ENCODE peak calls at places on chromosomes 5 and 9, in eight cellular contexts. C is transverse colon, H is upper lobe of left lung, B is suprapubic skin, T is A549, Y is GM12878, J is esophagus muscularis mucosa, W is stomach. U is an unnamed sample.
A peak's percentile ranks its signal among the peaks of the same experiment; 100 is the strongest.

GRCh38 chr9:107895524-107896001 is 406.0 kb upstream of the KLF4 start:
- DNase-seq in H (no peak), T (no peak), W (no peak), Y (no peak), B (no peak), J (peak; percentile 81), C (no peak), U (no peak)

GRCh38 chr5:137858223-137858916 is 9.3 kb upstream of the MYOT start:
- DNase-seq in T (no peak), W (no peak), H (no peak), C (no peak), J (no peak), Y (peak; percentile 58), B (no peak), U (no peak)

GRCh38 chr5:108295588-108296368 is 86.1 kb downstream of the FBXL17 start:
- DNase-seq in J (no peak), T (no peak), B (no peak), Y (no peak), H (no peak), W (no peak), C (no peak), U (no peak)

GRCh38 chr5:37932450-37932849 is 92.6 kb upstream of the GDNF start:
- DNase-seq in J (no peak), B (no peak), T (no peak), W (no peak), C (no peak), Y (no peak), H (no peak), U (no peak)

GRCh38 chr5:176659440-176659839 is 12.2 kb downstream of the TSPAN17 start:
- DNase-seq in C (no peak), T (no peak), H (no peak), W (no peak), J (no peak), Y (no peak), B (no peak), U (no peak)

GRCh38 chr9:90114641-90115040 is 509.8 kb downstream of the GADD45G start:
- DNase-seq in H (no peak), Y (no peak), T (no peak), J (no peak), B (no peak), C (no peak), W (no peak), U (no peak)

GRCh38 chr5:104764197-104764596 is 1201.6 kb upstream of the NUDT12 start:
- DNase-seq in C (no peak), T (no peak), W (no peak), B (no peak), J (no peak), Y (no peak), H (no peak), U (no peak)

GRCh38 chr5:179974281-179974945 is 66.7 kb upstream of the TBC1D9B start:
- DNase-seq in J (no peak), H (no peak), B (no peak), T (no peak), C (no peak), W (no peak), Y (no peak), U (no peak)

GRCh38 chr9:131095666-131096489 is 453 bp upstream of the AIF1L start:
- DNase-seq in W (peak; percentile 31), T (peak; percentile 81), H (peak; percentile 87), C (no peak), B (no peak), J (no peak), Y (no peak), U (no peak)

GRCh38 chr5:58452566-58453258 is 7.2 kb downstream of the PLK2 start:
- DNase-seq in B (no peak), W (no peak), Y (no peak), T (no peak), C (no peak), H (no peak), J (no peak), U (no peak)

GRCh38 chr5:169131944-169132343 is 169.0 kb downstream of the SLIT3 start:
- DNase-seq in C (no peak), B (no peak), Y (no peak), H (no peak), T (no peak), J (no peak), W (no peak), U (no peak)

GRCh38 chr5:62533597-62533996 is 45.0 kb upstream of the LRRC70 start:
- DNase-seq in Y (no peak), B (no peak), W (no peak), T (no peak), C (no peak), H (no peak), J (no peak), U (no peak)
- H3K4me1 ChIP-seq in Y (no peaks in the 10 kb centered on the region), B (no peaks in the 10 kb centered on the region), W (no peaks in the 10 kb centered on the region), T (no peaks in the 10 kb centered on the region), C (no peaks in the 10 kb centered on the region), H (no peaks in the 10 kb centered on the region), J (no peaks in the 10 kb centered on the region), U (no peaks in the 10 kb centered on the region)

GRCh38 chr9:124384849-124385248 is 30.4 kb downstream of the PSMB7 start:
- DNase-seq in C (no peak), H (no peak), B (no peak), W (no peak), J (no peak), T (no peak), Y (no peak), U (no peak)

GRCh38 chr9:124384210-124384609 is 31.0 kb downstream of the PSMB7 start:
- DNase-seq in J (no peak), H (no peak), Y (no peak), B (no peak), T (no peak), C (no peak), W (no peak), U (no peak)

GRCh38 chr9:124377985-124378384 is 37.3 kb downstream of the PSMB7 start:
- DNase-seq in Y (no peak), T (no peak), J (no peak), B (no peak), W (no peak), C (no peak), H (no peak), U (no peak)

GRCh38 chr9:124377551-124377950 is 37.7 kb downstream of the PSMB7 start:
- DNase-seq in H (no peak), W (no peak), J (no peak), B (no peak), Y (no peak), T (no peak), C (no peak), U (no peak)

DNA sequence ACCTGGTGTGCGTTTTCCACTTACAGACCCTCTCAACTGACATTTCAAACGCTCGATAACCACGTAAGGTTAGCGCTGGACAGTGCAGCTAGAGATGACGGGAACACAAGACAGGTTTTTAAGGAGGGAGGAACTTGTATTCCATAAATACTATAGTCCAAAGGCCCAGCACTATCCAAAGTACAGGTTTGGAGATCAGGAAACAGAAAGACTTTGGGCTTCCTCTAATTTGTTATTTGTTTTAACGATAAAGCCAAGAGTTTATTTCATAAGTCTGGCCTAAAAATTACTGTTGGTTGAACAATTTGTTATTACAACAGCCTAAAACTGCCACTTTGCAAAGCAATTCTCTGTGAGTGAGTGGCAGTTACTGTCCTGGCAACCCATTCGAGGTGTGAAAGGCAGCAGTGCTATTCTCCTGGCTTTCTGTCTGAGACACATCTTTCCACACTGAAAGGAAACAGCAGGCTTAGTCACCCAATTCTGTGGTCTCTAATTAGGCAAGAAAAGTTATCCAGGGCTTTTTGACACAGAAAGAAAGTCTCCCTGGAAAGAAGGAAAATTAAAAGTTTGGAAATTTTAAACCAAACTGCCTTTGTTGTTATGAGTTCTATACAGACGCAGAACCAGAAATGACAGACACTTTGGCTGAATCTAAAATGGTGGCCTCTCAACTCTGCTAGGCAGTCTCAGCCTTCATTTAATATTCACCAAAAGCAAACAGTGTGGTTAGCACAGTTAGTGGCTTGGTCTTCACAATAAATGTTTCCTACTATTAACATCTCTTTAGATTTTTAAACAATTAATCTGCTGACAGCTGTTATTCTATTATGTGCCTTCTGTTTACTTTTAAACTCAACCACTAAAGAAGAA is 33.9 kb downstream of the PSMB7 start:
- DNase-seq in B (no peak), W (no peak), C (no peak), T (no peak), Y (no peak), J (no peak), H (no peak), U (no peak)
- H3K27ac ChIP-seq in B (no peak overlapping the region), W (no peak overlapping the region), C (no peak overlapping the region), T (no peak overlapping the region), Y (no peak overlapping the region), J (no peak overlapping the region), H (no peak overlapping the region), U (no peak overlapping the region)

DNA sequence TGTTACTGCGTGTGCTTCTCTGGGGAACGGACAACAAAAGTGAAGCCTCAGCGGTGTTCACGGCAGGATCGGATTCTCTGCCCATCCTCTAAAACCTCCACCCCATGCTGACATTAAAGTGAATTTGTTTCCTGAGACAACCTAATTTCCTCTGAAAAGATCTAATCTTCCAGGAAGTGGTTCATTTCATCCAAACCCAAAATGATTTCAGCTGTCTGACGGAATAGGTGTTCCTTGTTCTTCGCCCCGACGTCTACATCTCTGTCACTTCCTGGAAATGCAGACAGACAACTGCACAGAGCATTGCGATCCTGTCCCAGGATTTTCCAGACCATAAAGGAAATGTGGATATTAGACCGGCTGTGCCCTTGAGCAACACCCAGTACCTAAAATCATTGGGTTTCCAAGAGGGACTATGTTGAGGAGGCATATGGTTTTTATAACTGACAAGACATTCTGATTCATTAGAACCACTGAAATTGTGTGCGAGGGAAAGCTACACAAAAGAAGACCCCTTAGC is 74.1 kb downstream of the MSX2 start:
- DNase-seq in T (no peak), Y (no peak), W (no peak), B (no peak), H (no peak), C (no peak), J (no peak), U (no peak)
- TF ChIP-seq EP300 in T (no peak), Y (no peak), W (no peak), B (no peak), H (no peak), C (no peak), J (no peak), U (no peak)

GRCh38 chr5:135069895-135070657 is 36.0 kb upstream of the PITX1 start:
- DNase-seq in H (no peak), T (no peak), Y (no peak), B (peak; percentile 25), W (no peak), J (no peak), C (no peak), U (no peak)

GRCh38 chr5:135069016-135069770 is 35.2 kb upstream of the PITX1 start:
- DNase-seq in C (no peak), H (no peak), B (peak; percentile 29), W (no peak), J (no peak), T (no peak), Y (no peak), U (peak; percentile 29)

GRCh38 chr5:135073771-135074345 is 39.8 kb upstream of the PITX1 start:
- DNase-seq in T (no peak), H (no peak), Y (no peak), W (peak; percentile 17), J (no peak), C (no peak), B (no peak), U (peak; percentile 46)

GRCh38 chr5:135072357-135073247 is 38.6 kb upstream of the PITX1 start:
- DNase-seq in B (no peak), T (no peak), H (no peak), W (no peak), Y (no peak), C (no peak), J (no peak), U (no peak)

DNA sequence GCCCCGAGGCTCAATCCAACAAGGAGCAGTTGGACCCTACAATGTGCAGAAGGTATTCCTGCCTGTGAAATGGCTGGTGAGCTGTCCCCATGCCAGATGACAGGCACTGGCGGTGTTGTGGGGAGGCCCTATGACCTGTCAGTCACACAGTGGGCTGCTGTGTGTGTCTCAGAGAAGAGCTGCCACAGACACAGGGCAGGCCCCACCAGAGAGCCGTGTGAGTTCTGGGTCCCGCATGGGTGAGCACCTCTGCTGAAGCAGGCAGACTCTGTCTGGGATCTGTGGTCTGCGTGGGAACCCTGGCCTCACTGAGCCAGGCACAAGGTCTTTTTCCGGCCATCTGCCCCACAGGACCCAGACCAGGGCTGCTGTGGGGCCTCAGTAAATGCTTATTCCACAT is 37.3 kb upstream of the PITX1 start:
- DNase-seq in Y (no peak), C (no peak), J (no peak), W (no peak), B (peak; percentile 6), H (no peak), T (no peak), U (no peak)
- H3K4me1 ChIP-seq in Y (no peaks in the 10 kb centered on the region), C (no peaks in the 10 kb centered on the region), J (no peaks in the 10 kb centered on the region), W (peaks cover 11% of the 10 kb centered on the region), B (peaks cover 5% of the 10 kb centered on the region), H (no peaks in the 10 kb centered on the region), T (no peaks in the 10 kb centered on the region), U (no peaks in the 10 kb centered on the region)

U was measured in sigmoid colon.